ENCODE peak calls at places on chromosomes 11 and 22, in seven cellular contexts. One of them, this sample, is unnamed.
A peak's percentile ranks its signal among the peaks of the same experiment; 100 is the strongest.

GRCh38 chr11:78000193-78000592 is 5.7 kb upstream of the INTS4 start:
- DNase-seq in GF-D8: peak; percentile 52
- DNase-seq in ovary: no peak
- DNase-seq in stimulated activated CD8-positive, alpha-beta memory T cell treated with anti-CD3 and anti-CD28 coated beads, Interleukin-15, amount 100 ng/mL, for 1 hour: peak; percentile 4
- DNase-seq in sciatic nerve: no peak
- DNase-seq in EL: peak; percentile 75
- DNase-seq in neural progenitor cell: peak; percentile 66
- DNase-seq in this sample: no peak

GRCh38 chr11:96827164-96827563 is 437.4 kb downstream of the JRKL start:
- DNase-seq in GF-D8: no peak
- DNase-seq in ovary: no peak
- DNase-seq in stimulated activated CD8-positive, alpha-beta memory T cell treated with anti-CD3 and anti-CD28 coated beads, Interleukin-15, amount 100 ng/mL, for 1 hour: no peak
- DNase-seq in sciatic nerve: no peak
- DNase-seq in EL: no peak
- DNase-seq in neural progenitor cell: peak; percentile 47
- DNase-seq in this sample: no peak

GRCh38 chr11:102494216-102494615 is 36.3 kb downstream of the MMP7 start:
- DNase-seq in GF-D8: no peak
- DNase-seq in ovary: no peak
- DNase-seq in stimulated activated CD8-positive, alpha-beta memory T cell treated with anti-CD3 and anti-CD28 coated beads, Interleukin-15, amount 100 ng/mL, for 1 hour: no peak
- DNase-seq in sciatic nerve: no peak
- DNase-seq in EL: peak; percentile 57
- DNase-seq in neural progenitor cell: no peak
- DNase-seq in this sample: no peak

GRCh38 chr11:27309064-27309463 is 54.0 kb downstream of the CCDC34 start:
- DNase-seq in GF-D8: no peak
- DNase-seq in ovary: no peak
- DNase-seq in stimulated activated CD8-positive, alpha-beta memory T cell treated with anti-CD3 and anti-CD28 coated beads, Interleukin-15, amount 100 ng/mL, for 1 hour: no peak
- DNase-seq in sciatic nerve: no peak
- DNase-seq in EL: no peak
- DNase-seq in neural progenitor cell: no peak
- DNase-seq in this sample: no peak

GRCh38 chr11:78795862-78796261 is 221.2 kb upstream of the NARS2 start:
- DNase-seq in GF-D8: no peak
- DNase-seq in ovary: no peak
- DNase-seq in stimulated activated CD8-positive, alpha-beta memory T cell treated with anti-CD3 and anti-CD28 coated beads, Interleukin-15, amount 100 ng/mL, for 1 hour: no peak
- DNase-seq in sciatic nerve: no peak
- DNase-seq in EL: no peak
- DNase-seq in neural progenitor cell: no peak
- DNase-seq in this sample: no peak

GRCh38 chr11:7643323-7643722 is 30.0 kb downstream of the CYB5R2 start:
- DNase-seq in GF-D8: no peak
- DNase-seq in ovary: no peak
- DNase-seq in stimulated activated CD8-positive, alpha-beta memory T cell treated with anti-CD3 and anti-CD28 coated beads, Interleukin-15, amount 100 ng/mL, for 1 hour: no peak
- DNase-seq in sciatic nerve: no peak
- DNase-seq in EL: no peak
- DNase-seq in neural progenitor cell: peak; percentile 34
- DNase-seq in this sample: no peak

GRCh38 chr11:35619754-35620640 is 1.7 kb downstream of the FJX1 start:
- DNase-seq in GF-D8: no peak
- DNase-seq in ovary: peak; percentile 35
- DNase-seq in stimulated activated CD8-positive, alpha-beta memory T cell treated with anti-CD3 and anti-CD28 coated beads, Interleukin-15, amount 100 ng/mL, for 1 hour: no peak
- DNase-seq in sciatic nerve: peak; percentile 70
- DNase-seq in EL: peak; percentile 57
- DNase-seq in neural progenitor cell: peak; percentile 87
- DNase-seq in this sample: no peak

GRCh38 chr11:101862410-101863233 is 52.2 kb upstream of the CEP126 start:
- DNase-seq in GF-D8: no peak
- DNase-seq in ovary: peak; percentile 26
- DNase-seq in stimulated activated CD8-positive, alpha-beta memory T cell treated with anti-CD3 and anti-CD28 coated beads, Interleukin-15, amount 100 ng/mL, for 1 hour: no peak
- DNase-seq in sciatic nerve: no peak
- DNase-seq in EL: peak; percentile 82
- DNase-seq in neural progenitor cell: peak; percentile 63
- DNase-seq in this sample: no peak

GRCh38 chr11:10255388-10256125 is 38.5 kb downstream of the SBF2 start:
- DNase-seq in GF-D8: no peak
- DNase-seq in ovary: no peak
- DNase-seq in stimulated activated CD8-positive, alpha-beta memory T cell treated with anti-CD3 and anti-CD28 coated beads, Interleukin-15, amount 100 ng/mL, for 1 hour: no peak
- DNase-seq in sciatic nerve: no peak
- DNase-seq in EL: no peak
- DNase-seq in neural progenitor cell: no peak
- DNase-seq in this sample: no peak

GRCh38 chr11:115170133-115170815 is 333.9 kb downstream of the CADM1 start:
- DNase-seq in GF-D8: no peak
- DNase-seq in ovary: no peak
- DNase-seq in stimulated activated CD8-positive, alpha-beta memory T cell treated with anti-CD3 and anti-CD28 coated beads, Interleukin-15, amount 100 ng/mL, for 1 hour: no peak
- DNase-seq in sciatic nerve: no peak
- DNase-seq in EL: peak; percentile 4
- DNase-seq in neural progenitor cell: peak; percentile 53
- DNase-seq in this sample: no peak

GRCh38 chr11:8289426-8290047 is 25.9 kb upstream of the LMO1 start:
- DNase-seq in GF-D8: no peak
- DNase-seq in ovary: no peak
- DNase-seq in stimulated activated CD8-positive, alpha-beta memory T cell treated with anti-CD3 and anti-CD28 coated beads, Interleukin-15, amount 100 ng/mL, for 1 hour: no peak
- DNase-seq in sciatic nerve: peak; percentile 17
- DNase-seq in EL: no peak
- DNase-seq in neural progenitor cell: peak; percentile 76
- DNase-seq in this sample: no peak

GRCh38 chr11:34274712-34275398 is 83.0 kb downstream of the ABTB2 start:
- DNase-seq in GF-D8: no peak
- DNase-seq in ovary: peak; percentile 92
- DNase-seq in stimulated activated CD8-positive, alpha-beta memory T cell treated with anti-CD3 and anti-CD28 coated beads, Interleukin-15, amount 100 ng/mL, for 1 hour: no peak
- DNase-seq in sciatic nerve: peak; percentile 91
- DNase-seq in EL: peak; percentile 98
- DNase-seq in neural progenitor cell: no peak
- DNase-seq in this sample: no peak

GRCh38 chr11:66059966-66060680 is 8.0 kb downstream of the SF3B2 start:
- DNase-seq in GF-D8: no peak
- DNase-seq in ovary: no peak
- DNase-seq in stimulated activated CD8-positive, alpha-beta memory T cell treated with anti-CD3 and anti-CD28 coated beads, Interleukin-15, amount 100 ng/mL, for 1 hour: no peak
- DNase-seq in sciatic nerve: no peak
- DNase-seq in EL: no peak
- DNase-seq in neural progenitor cell: no peak
- DNase-seq in this sample: no peak

GRCh38 chr22:37388538-37388937 is 38.7 kb downstream of the ELFN2 start:
- DNase-seq in GF-D8: no peak
- DNase-seq in ovary: no peak
- DNase-seq in stimulated activated CD8-positive, alpha-beta memory T cell treated with anti-CD3 and anti-CD28 coated beads, Interleukin-15, amount 100 ng/mL, for 1 hour: no peak
- DNase-seq in sciatic nerve: no peak
- DNase-seq in EL: no peak
- DNase-seq in neural progenitor cell: no peak
- DNase-seq in this sample: no peak

GRCh38 chr11:34492806-34493414 is 20.7 kb downstream of the ELF5 start:
- DNase-seq in GF-D8: no peak
- DNase-seq in ovary: peak; percentile 46
- DNase-seq in stimulated activated CD8-positive, alpha-beta memory T cell treated with anti-CD3 and anti-CD28 coated beads, Interleukin-15, amount 100 ng/mL, for 1 hour: peak; percentile 19
- DNase-seq in sciatic nerve: peak; percentile 81
- DNase-seq in EL: peak; percentile 63
- DNase-seq in neural progenitor cell: peak; percentile 79
- DNase-seq in this sample: no peak

GRCh38 chr11:102559839-102560238 is 29.3 kb upstream of the MMP7 start:
- DNase-seq in GF-D8: no peak
- DNase-seq in ovary: no peak
- DNase-seq in stimulated activated CD8-positive, alpha-beta memory T cell treated with anti-CD3 and anti-CD28 coated beads, Interleukin-15, amount 100 ng/mL, for 1 hour: no peak
- DNase-seq in sciatic nerve: no peak
- DNase-seq in EL: no peak
- DNase-seq in neural progenitor cell: no peak
- DNase-seq in this sample: no peak